ENCODE peak calls at places on chromosomes 16 and 17, in four cellular contexts. C, W, O and K are unnamed samples.
A peak's percentile ranks its signal among the peaks of the same experiment; 100 is the strongest.

GRCh38 chr17:71496552-71496951 is 624.3 kb upstream of the SOX9 start:
- DNase-seq in C (no peak), W (no peak), O (no peak), K (no peak)

GRCh38 chr16:12688972-12689850 is 114.5 kb downstream of the CPPED1 start:
- DNase-seq in C (no peak), W (no peak), O (no peak), K (no peak)

GRCh38 chr17:79760197-79760906 is 17.6 kb upstream of the CBX2 start:
- DNase-seq in C (no peak), W (no peak), O (peak; percentile 45), K (no peak)

GRCh38 chr17:61574542-61575351 is 16.3 kb downstream of the NACA2 start:
- DNase-seq in C (peak; percentile 74), W (no peak), O (no peak), K (no peak)

GRCh38 chr17:30095507-30096244 is 20.9 kb upstream of the NSRP1 start:
- DNase-seq in C (peak; percentile 69), W (no peak), O (no peak), K (peak; percentile 61)

GRCh38 chr16:86713021-86713631 is 134.8 kb downstream of the FOXL1 start:
- DNase-seq in C (no peak), W (no peak), O (no peak), K (no peak)

GRCh38 chr17:59105852-59106462 is 723 bp downstream of the TRIM37 start:
- DNase-seq in C (no peak), W (peak; percentile 73), O (peak; percentile 90), K (no peak)

GRCh38 chr16:78478267-78478821 is 378.9 kb downstream of the WWOX start:
- DNase-seq in C (no peak), W (no peak), O (no peak), K (no peak)

GRCh38 chr17:4949321-4950074 is 1.2 kb upstream of the PFN1 start:
- DNase-seq in C (peak; percentile 41), W (peak; percentile 81), O (peak; percentile 95), K (no peak)

GRCh38 chr17:79988163-79988971 is 47.3 kb downstream of the TBC1D16 start:
- DNase-seq in C (peak; percentile 83), W (peak; percentile 89), O (peak; percentile 67), K (peak; percentile 55)

GRCh38 chr16:19841184-19841583 is 43.5 kb downstream of the GPRC5B start:
- DNase-seq in C (no peak), W (no peak), O (no peak), K (no peak)

GRCh38 chr16:51949260-51949659 is 597.7 kb downstream of the TOX3 start:
- DNase-seq in C (no peak), W (no peak), O (no peak), K (no peak)

GRCh38 chr16:5509794-5510193 is 412.2 kb upstream of the EEF2KMT start:
- DNase-seq in C (no peak), W (no peak), O (no peak), K (no peak)

GRCh38 chr17:68460715-68461114 is 3.4 kb upstream of the WIPI1 start:
- DNase-seq in C (no peak), W (no peak), O (no peak), K (no peak)

GRCh38 chr16:24382929-24383328 is 126.8 kb downstream of the CACNG3 start:
- DNase-seq in C (no peak), W (no peak), O (no peak), K (no peak)

GRCh38 chr16:56860226-56861020 is 4.6 kb upstream of the SLC12A3 start:
- DNase-seq in C (no peak), W (no peak), O (peak; percentile 18), K (no peak)
- H3K27ac ChIP-seq in C (no peak overlapping the region), W (no peak overlapping the region), O (no peak overlapping the region), K (no peak overlapping the region)

GRCh38 chr17:81868674-81869220 is 2.4 kb downstream of the ARHGDIA start:
- DNase-seq in C (peak; percentile 84), W (peak; percentile 75), O (no peak), K (peak; percentile 64)
- H3K4me3 ChIP-seq in C (peak overlapping the region; percentile 95), W (no peak overlapping the region), O (peak overlapping the region; percentile 97), K (peak overlapping the region; percentile 81)

DNA sequence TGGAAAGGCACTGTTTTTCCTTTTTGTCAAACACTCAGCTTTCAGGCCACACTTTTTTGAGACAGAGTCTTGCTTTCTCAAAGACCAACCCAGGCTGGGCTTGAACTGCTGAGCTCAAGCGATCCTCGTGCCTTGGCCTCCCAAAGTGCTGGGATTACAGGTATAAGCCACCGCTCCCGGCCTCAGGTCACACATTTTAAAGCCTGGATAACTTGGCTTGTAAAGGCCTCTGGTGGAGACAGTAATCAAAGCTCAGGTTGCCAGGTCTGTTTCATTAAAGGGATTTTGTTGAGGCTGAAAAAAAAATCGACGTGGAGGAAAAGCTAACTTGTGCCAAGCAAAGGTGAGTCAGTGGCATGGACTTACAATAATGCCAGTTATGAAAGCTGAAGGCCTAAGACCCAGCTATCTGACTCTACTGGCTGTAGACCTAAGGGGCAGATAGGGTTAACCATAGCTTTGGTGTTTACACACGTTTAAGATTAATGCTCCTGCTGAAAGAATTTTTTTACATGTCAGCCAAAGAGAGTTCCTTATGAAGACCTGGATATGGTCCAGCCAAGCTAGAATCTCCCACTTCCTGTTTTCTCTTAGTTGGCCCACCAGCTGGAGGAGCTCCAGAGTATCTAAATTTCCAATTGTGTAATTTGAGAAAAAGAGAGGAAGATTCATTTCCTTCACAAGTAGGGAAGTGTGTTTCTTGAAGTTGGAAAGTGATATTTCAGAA is 910 bp downstream of the NBR1 start:
- DNase-seq in C (peak; percentile 50), W (peak; percentile 48), O (no peak), K (peak; percentile 87)
- TF ChIP-seq CTCF in C (peak; percentile 24), W (no peak), O (no peak), K (peak; percentile 37)

GRCh38 chr16:82582971-82583370 is 43.8 kb upstream of the CDH13 start:
- DNase-seq in C (no peak), W (no peak), O (no peak), K (no peak)
- H3K27ac ChIP-seq in C (no peak overlapping the region), W (no peak overlapping the region), O (no peak overlapping the region), K (no peak overlapping the region)

DNA sequence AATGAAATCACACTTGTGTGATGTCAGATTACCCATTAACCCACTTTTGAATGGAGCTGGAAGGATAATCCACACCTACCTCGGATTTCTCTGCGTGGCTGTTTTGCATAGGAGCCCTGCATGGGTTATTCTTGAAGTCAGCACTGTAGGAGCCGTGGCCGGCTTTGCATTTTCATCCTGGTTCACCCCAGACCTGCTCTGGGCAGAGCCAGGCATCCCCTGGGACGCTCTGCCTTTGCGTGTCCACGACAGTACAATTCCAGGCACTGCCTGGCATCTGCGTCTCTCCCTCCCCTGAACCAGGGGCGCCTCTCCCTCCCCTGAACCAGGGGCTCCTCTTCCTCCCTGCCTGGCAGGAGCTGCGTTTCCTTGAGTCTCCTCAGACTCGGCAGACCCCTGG is 29.7 kb upstream of the ZNF750 start:
- DNase-seq in C (no peak), W (no peak), O (peak; percentile 37), K (no peak)
- H3K4me3 ChIP-seq in C (no peak overlapping the region), W (no peak overlapping the region), O (no peak overlapping the region), K (no peak overlapping the region)

GRCh38 chr17:41811549-41812175 is at the start of gene P3H4:
- DNase-seq in C (peak; percentile 44), W (peak; percentile 86), O (peak; percentile 92), K (no peak)
- TF ChIP-seq CTCF in C (no peak), W (peak; percentile 85), O (peak; percentile 53), K (peak; percentile 62)

GRCh38 chr16:50281391-50282009 is 15.1 kb downstream of the ADCY7 start:
- DNase-seq in C (no peak), W (no peak), O (peak; percentile 71), K (no peak)
- H3K27ac ChIP-seq in C (no peak overlapping the region), W (no peak overlapping the region), O (peak overlapping the region; percentile 62), K (no peak overlapping the region)

GRCh38 chr17:57372156-57372555 is 115.8 kb downstream of the MSI2 start:
- DNase-seq in C (peak; percentile 75), W (no peak), O (no peak), K (no peak)

GRCh38 chr17:57370051-57370581 is 113.8 kb downstream of the MSI2 start:
- DNase-seq in C (no peak), W (no peak), O (no peak), K (peak; percentile 70)

GRCh38 chr17:57368637-57369336 is 112.5 kb downstream of the MSI2 start:
- DNase-seq in C (no peak), W (no peak), O (no peak), K (no peak)

GRCh38 chr17:57370583-57370982 is 114.3 kb downstream of the MSI2 start:
- DNase-seq in C (no peak), W (no peak), O (no peak), K (no peak)

GRCh38 chr17:57369509-57369945 is 113.2 kb downstream of the MSI2 start:
- DNase-seq in C (no peak), W (no peak), O (no peak), K (no peak)
- H3K4me3 ChIP-seq in C (no peak overlapping the region), W (no peak overlapping the region), O (no peak overlapping the region), K (no peak overlapping the region)

DNA sequence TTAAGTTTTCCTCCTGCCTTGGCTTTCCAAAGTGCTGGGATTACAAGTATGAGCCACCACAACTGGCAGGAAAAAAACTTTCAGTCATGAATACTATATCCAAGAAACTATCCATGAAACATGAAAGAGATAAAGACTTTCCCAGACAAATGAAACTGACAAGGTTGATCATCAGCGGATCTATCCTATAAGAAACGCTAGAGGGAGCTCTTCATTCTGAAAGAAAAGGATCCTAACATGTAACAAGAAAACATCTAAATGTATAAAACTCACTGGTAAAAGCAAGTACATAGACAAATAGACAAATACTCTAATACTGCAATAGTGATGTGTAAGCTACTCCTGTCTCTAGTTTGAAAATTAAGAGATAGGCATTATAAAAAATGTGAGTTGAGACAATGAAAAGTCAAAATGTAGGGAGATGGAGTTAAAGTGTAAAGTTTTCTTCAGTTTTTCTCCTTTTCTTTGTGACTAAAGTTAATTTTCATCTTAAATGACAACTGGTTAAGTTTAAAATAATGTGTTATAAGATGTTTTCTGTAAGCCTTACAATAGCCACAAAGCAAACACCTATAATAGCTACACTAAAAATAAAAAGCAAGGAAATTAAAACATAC is 79.6 kb upstream of the TEKT1 start:
- DNase-seq in C (peak; percentile 29), W (no peak), O (no peak), K (no peak)
- TF ChIP-seq CTCF in C (peak; percentile 54), W (no peak), O (peak; percentile 50), K (peak; percentile 76)

DNA sequence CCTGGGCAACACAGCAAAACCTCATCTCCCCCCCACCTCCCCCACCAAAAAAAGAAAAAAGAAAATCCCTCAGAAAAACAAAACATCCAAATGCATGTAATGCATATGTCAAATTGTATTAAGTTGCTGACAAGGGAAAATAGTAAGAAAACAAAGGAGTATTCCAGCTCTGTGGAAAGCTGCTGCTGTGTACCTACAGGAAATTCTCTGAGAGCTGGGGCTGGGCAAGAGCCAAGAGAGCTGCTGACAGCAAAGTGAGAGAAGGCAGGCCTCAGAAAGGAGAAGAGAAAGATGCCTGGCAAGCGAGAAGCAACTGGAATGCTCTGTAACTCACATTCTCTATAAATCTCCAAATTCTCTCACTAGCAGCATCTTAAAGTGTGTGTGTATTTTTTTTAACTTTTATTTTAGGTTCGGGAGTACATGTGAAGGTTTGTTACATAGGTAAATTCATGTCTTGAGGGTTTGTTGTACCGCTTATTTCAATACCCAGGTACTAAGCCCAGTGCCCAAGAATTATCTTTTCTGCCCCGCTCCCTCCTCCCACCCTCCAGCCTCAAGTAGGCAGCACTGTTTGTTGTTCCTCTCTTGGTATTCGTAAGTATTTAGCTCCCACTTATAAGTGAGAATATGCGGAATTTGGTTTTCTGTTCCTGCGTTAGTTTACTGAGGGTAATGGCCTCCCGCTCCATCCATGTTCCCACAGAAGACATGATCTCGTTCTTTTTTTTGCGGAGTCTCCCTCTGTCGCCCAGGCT is 24.4 kb downstream of the CNTROB start:
- DNase-seq in C (no peak), W (peak; percentile 55), O (no peak), K (no peak)
- H3K27ac ChIP-seq in C (no peak overlapping the region), W (no peak overlapping the region), O (peak overlapping the region; percentile 64), K (no peak overlapping the region)